ENCODE peak calls at places on chromosomes 2 and 18, in four cellular contexts. Y is AG09309, A is SK-N-SH, S is G401. Z is an unnamed sample.

GRCh38 chr2:158600155-158600802 is 143.5 kb downstream of the PKP4 start:
- DNase-seq in A (no peak), S (peak), Y (peak), Z (peak)

GRCh38 chr2:48792030-48792429 is 36.5 kb upstream of the LHCGR start:
- DNase-seq in Y (no peak), S (no peak), A (no peak), Z (no peak)

GRCh38 chr2:225668606-225669266 is 269.2 kb downstream of the NYAP2 start:
- DNase-seq in A (peak), S (peak), Y (peak), Z (peak)

GRCh38 chr2:218850796-218851195 is 8.8 kb upstream of the WNT6 start:
- DNase-seq in S (no peak), A (no peak), Y (no peak), Z (no peak)

GRCh38 chr2:234502285-234502918 is 5.5 kb upstream of the ARL4C start:
- DNase-seq in A (no peak), Y (no peak), S (no peak), Z (no peak)

GRCh38 chr18:10490401-10491289 is 35.2 kb upstream of the NAPG start:
- DNase-seq in A (no peak), Y (no peak), S (no peak), Z (peak)

GRCh38 chr18:54607213-54607934 is 16.3 kb downstream of the DYNAP start:
- DNase-seq in A (no peak), S (no peak), Y (no peak), Z (no peak)

GRCh38 chr18:29191263-29191662 is 1014.3 kb upstream of the CDH2 start:
- DNase-seq in S (no peak), Y (no peak), A (no peak), Z (no peak)

GRCh38 chr2:32357545-32358482 is 991 bp downstream of the BIRC6 start:
- DNase-seq in A (peak), Y (no peak), S (peak), Z (peak)

GRCh38 chr2:128608911-128609880 is 290.5 kb upstream of the HS6ST1 start:
- DNase-seq in A (no peak), S (no peak), Y (no peak), Z (no peak)

GRCh38 chr2:100237770-100238169 is 84.5 kb downstream of the LONRF2 start:
- DNase-seq in A (peak), Y (no peak), S (no peak), Z (no peak)

GRCh38 chr2:34652636-34653035 is 1053.5 kb upstream of the FAM98A start:
- DNase-seq in S (no peak), Y (no peak), A (no peak), Z (no peak)

GRCh38 chr2:34892766-34893165 is 1293.7 kb upstream of the FAM98A start:
- DNase-seq in Y (no peak), A (no peak), S (peak), Z (no peak)

GRCh38 chr18:58649966-58650816 is 21.1 kb upstream of the MALT1 start:
- DNase-seq in Y (no peak), A (no peak), S (no peak), Z (no peak)

GRCh38 chr2:185475868-185476267 is 262.7 kb upstream of the FSIP2 start:
- DNase-seq in A (no peak), S (peak), Y (no peak), Z (no peak)

GRCh38 chr18:35290070-35290735 is at the start of gene ZSCAN30:
- DNase-seq in Y (peak), A (peak), S (peak), Z (peak)

GRCh38 chr2:127043367-127044164 is 63.4 kb downstream of the BIN1 start:
- DNase-seq in S (no peak), Y (no peak), A (peak), Z (no peak)

GRCh38 chr2:86297382-86298147 is 39.9 kb downstream of the REEP1 start:
- DNase-seq in A (no peak), S (no peak), Y (no peak), Z (no peak)

GRCh38 chr2:218876562-218877219 is 4.0 kb upstream of the WNT10A start:
- DNase-seq in S (peak), A (peak), Y (no peak), Z (peak)

GRCh38 chr2:218306184-218306920 is 14.0 kb upstream of the TMBIM1 start:
- DNase-seq in S (no peak), Y (no peak), A (no peak), Z (no peak)

GRCh38 chr2:235391964-235392615 is 101.8 kb upstream of the AGAP1 start:
- DNase-seq in A (no peak), Y (no peak), S (no peak), Z (no peak)

GRCh38 chr2:42789751-42790150 is 2.6 kb downstream of the HAAO start:
- DNase-seq in S (no peak), A (no peak), Y (no peak), Z (no peak)

GRCh38 chr2:55883339-55883738 is 40.2 kb downstream of the EFEMP1 start:
- DNase-seq in S (no peak), A (no peak), Y (no peak), Z (no peak)

GRCh38 chr2:209556354-209556961 is 132.6 kb downstream of the MAP2 start:
- DNase-seq in A (peak), Y (peak), S (peak), Z (peak)

GRCh38 chr2:68719912-68720311 is 14.7 kb upstream of the ARHGAP25 start:
- DNase-seq in S (no peak), A (no peak), Y (no peak), Z (no peak)

GRCh38 chr2:57890462-57890861 is 156.1 kb upstream of the VRK2 start:
- DNase-seq in Y (peak), S (no peak), A (no peak), Z (no peak)

GRCh38 chr2:64514018-64514417 is 10.1 kb upstream of the AFTPH start:
- DNase-seq in Y (no peak), A (no peak), S (no peak), Z (no peak)

GRCh38 chr2:20509766-20510490 is 63.1 kb downstream of the RHOB start:
- DNase-seq in S (no peak), A (no peak), Y (no peak), Z (peak)

GRCh38 chr18:9032519-9032918 is 70.0 kb upstream of the NDUFV2 start:
- DNase-seq in A (no peak), S (no peak), Y (no peak), Z (no peak)

GRCh38 chr2:128606837-128607236 is 288.2 kb upstream of the HS6ST1 start:
- DNase-seq in A (no peak), S (no peak), Y (no peak), Z (no peak)

GRCh38 chr2:11389551-11390528 is 45.4 kb upstream of the ROCK2 start:
- DNase-seq in A (no peak), S (peak), Y (no peak), Z (no peak)

GRCh38 chr2:108220942-108221541 is 18.7 kb upstream of the SULT1C3 start:
- DNase-seq in S (peak), A (no peak), Y (no peak), Z (peak)

GRCh38 chr2:226126104-226126503 is 673.5 kb downstream of the IRS1 start:
- DNase-seq in S (no peak), A (no peak), Y (no peak), Z (no peak)

GRCh38 chr2:178345951-178346350 is 105.0 kb downstream of the PRKRA start:
- DNase-seq in S (no peak), Y (no peak), A (no peak), Z (no peak)

GRCh38 chr2:229810786-229811185 is 96.4 kb upstream of the DNER start:
- DNase-seq in A (no peak), S (no peak), Y (no peak), Z (no peak)

Z was measured in Ammon's horn.